ENCODE peak calls at places on chromosomes 16 and 17, in eight cellular contexts. H, K, A, X, P, J, V and G are unnamed samples.

GRCh38 chr17:79126139-79126538 is 51.5 kb downstream of the ENGASE start:
- DNase-seq in J (no peak), K (no peak), A (no peak), X (peak; percentile 14), H (peak; percentile 11), P (no peak), V (no peak), G (no peak)

GRCh38 chr17:12789075-12789975 is at the start of gene ARHGAP44:
- DNase-seq in V (peak; percentile 76), J (peak; percentile 66), H (peak; percentile 72), X (peak; percentile 73), K (peak; percentile 22), P (peak; percentile 70), A (no peak), G (peak; percentile 88)

GRCh38 chr16:78749745-78750268 is 650.4 kb downstream of the WWOX start:
- DNase-seq in J (no peak), H (peak; percentile 73), A (peak; percentile 47), V (no peak), P (no peak), K (no peak), X (no peak), G (no peak)

GRCh38 chr16:22139008-22139407 is 23.3 kb upstream of the SDR42E2 start:
- DNase-seq in A (no peak), J (peak; percentile 60), X (no peak), V (no peak), P (peak; percentile 13), K (no peak), H (no peak), G (no peak)

GRCh38 chr17:75824591-75825518 is 19.3 kb downstream of the UNC13D start:
- DNase-seq in H (no peak), P (no peak), J (no peak), K (no peak), X (no peak), V (no peak), A (no peak), G (no peak)

GRCh38 chr17:58630883-58631522 is 60.8 kb downstream of the TEX14 start:
- DNase-seq in P (peak; percentile 97), H (no peak), A (peak; percentile 50), K (peak; percentile 46), J (peak; percentile 32), X (peak; percentile 68), V (no peak), G (no peak)

GRCh38 chr17:59160203-59161025 is 4.9 kb downstream of the PRR11 start:
- DNase-seq in J (no peak), A (no peak), P (no peak), X (no peak), H (no peak), V (no peak), K (no peak), G (no peak)

GRCh38 chr17:48834973-48835372 is 4.1 kb downstream of the CALCOCO2 start:
- DNase-seq in J (no peak), X (no peak), V (no peak), A (no peak), K (no peak), P (no peak), H (no peak), G (no peak)

GRCh38 chr16:68234188-68235104 is 1.5 kb downstream of the ESRP2 start:
- DNase-seq in X (peak; percentile 97), A (no peak), V (no peak), H (no peak), K (peak; percentile 86), J (peak; percentile 97), P (peak; percentile 80), G (peak; percentile 68)

GRCh38 chr16:57999971-58000705 is at the start of gene ZNF319:
- DNase-seq in K (no peak), P (peak; percentile 61), H (peak; percentile 59), A (no peak), J (no peak), X (no peak), V (peak; percentile 32), G (no peak)

GRCh38 chr16:57999366-57999970 is 1.0 kb downstream of the ZNF319 start:
- DNase-seq in K (no peak), V (no peak), X (no peak), A (peak; percentile 61), P (no peak), H (peak; percentile 62), J (no peak), G (no peak)

GRCh38 chr16:57997528-57998265 is 2.8 kb downstream of the ZNF319 start:
- DNase-seq in H (no peak), P (no peak), K (no peak), X (no peak), V (no peak), J (no peak), A (no peak), G (no peak)

GRCh38 chr16:57998484-57998883 is 2.0 kb downstream of the ZNF319 start:
- DNase-seq in P (peak; percentile 76), X (peak; percentile 57), J (peak; percentile 75), K (no peak), V (peak; percentile 27), A (peak; percentile 78), H (no peak), G (no peak)

DNA sequence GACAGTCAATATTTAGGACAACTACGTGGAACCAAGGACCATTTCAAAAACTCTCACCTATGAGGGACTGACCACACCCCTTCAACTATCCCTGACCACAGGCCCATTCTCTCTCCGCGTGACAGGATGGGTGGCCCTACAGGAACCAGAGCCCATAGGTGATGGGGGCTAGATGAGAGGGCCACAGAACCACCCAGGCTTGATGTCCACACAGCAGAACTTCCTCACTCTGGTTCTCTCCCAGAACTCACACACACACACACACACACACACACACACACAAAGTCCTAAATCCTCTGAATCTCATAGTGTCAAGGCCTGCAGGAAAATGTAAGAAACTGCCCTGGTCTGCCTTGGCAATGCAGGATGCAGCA is 1.5 kb downstream of the ZNF319 start:
- DNase-seq in P (no peak), J (no peak), K (no peak), X (no peak), H (no peak), A (no peak), V (no peak), G (no peak)
- H3K4me3 ChIP-seq in P (no peak overlapping the region), J (no peak overlapping the region), K (no peak overlapping the region), X (no peak overlapping the region), H (peak overlapping the region; percentile 75), A (peak overlapping the region; percentile 1), V (no peak overlapping the region), G (no peak overlapping the region)

DNA sequence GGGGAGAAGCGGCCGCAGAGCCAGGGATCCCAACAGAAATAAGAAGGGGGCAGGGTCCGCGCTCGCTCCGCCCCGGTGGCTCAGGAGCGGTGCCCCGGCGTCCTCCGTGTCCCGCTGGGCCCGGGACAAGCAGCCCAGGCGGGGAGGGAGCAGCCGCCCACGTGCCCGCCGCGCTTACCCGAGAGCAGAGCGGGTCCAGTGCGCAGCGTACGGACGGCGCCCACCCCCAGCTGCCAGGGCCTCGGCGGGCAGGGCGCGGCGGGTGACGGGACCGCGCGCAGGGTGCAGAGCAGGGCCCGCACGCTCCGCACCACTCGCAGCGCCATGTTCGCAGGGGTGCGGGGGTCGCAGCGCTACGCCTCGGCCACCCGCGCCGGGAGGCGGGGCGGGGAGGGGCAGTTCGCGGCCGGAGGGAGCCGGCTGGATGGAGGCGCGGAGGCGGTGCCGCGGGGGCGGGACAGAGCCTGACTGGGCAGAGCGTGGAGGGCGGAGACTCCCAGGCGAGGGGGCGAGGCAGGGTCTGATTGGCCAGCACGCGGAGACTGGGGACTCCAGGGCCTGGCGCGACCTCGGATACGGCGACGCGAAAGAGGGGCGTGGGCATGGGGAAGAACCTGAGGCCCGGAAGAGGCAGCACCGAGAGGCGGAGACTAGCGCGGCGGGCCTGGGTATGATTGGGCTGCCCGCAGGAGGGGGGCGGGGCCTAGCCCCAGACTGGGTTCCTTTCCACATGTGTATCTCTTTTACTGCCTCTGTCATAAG is at the start of gene GCSH:
- DNase-seq in J (peak; percentile 99), A (peak; percentile 99), H (peak; percentile 99), K (peak; percentile 98), V (peak; percentile 100), P (peak; percentile 99), X (peak; percentile 99), G (peak; percentile 100)
- H3K4me3 ChIP-seq in J (peak within 1 kb of the TSS; percentile 69), A (peak within 1 kb of the TSS; percentile 73), H (peak within 1 kb of the TSS; percentile 88), K (peak within 1 kb of the TSS; percentile 73), V (peak within 1 kb of the TSS; percentile 74), P (peak within 1 kb of the TSS; percentile 95), X (peak within 1 kb of the TSS; percentile 65), G (peak within 1 kb of the TSS; percentile 77)

GRCh38 chr16:15737140-15737644 is 87.1 kb downstream of the NDE1 start:
- DNase-seq in H (no peak), J (no peak), V (no peak), A (no peak), P (no peak), X (no peak), K (no peak), G (no peak)
- H3K4me3 ChIP-seq in H (no peak overlapping the region), J (no peak overlapping the region), V (no peak overlapping the region), A (no peak overlapping the region), P (no peak overlapping the region), X (no peak overlapping the region), K (no peak overlapping the region), G (no peak overlapping the region)

DNA sequence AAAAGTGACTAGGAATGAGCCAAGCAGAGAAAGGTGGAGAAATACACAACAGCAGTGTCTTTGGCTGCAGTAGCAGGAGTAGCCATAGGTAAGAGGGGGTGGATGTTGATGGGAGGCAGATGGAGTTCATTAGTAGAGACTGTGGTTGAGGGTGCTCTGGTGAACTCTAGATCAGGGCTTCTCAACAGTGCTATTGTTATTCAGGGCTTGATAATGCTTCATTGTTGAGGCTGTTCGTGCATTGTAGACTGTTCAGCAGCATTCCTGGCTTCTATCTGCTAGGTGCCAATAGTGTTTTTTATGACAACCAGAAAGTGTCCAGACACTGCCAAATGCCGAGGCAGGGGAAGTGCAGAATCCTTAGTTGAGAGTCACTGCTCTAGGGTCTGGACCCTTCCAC is 3.6 kb downstream of the ALKBH5 start:
- DNase-seq in J (no peak), A (no peak), X (no peak), K (no peak), V (no peak), H (no peak), P (no peak), G (no peak)
- H3K4me3 ChIP-seq in J (peak overlapping the region; percentile 34), A (peak overlapping the region; percentile 95), X (peak overlapping the region; percentile 81), K (peak overlapping the region; percentile 99), V (peak overlapping the region; percentile 88), H (peak overlapping the region; percentile 84), P (no peak overlapping the region), G (no peak overlapping the region)

GRCh38 chr17:5422505-5422904 is 2.5 kb downstream of the RPAIN start:
- DNase-seq in X (no peak), J (no peak), A (no peak), P (no peak), V (no peak), H (no peak), K (no peak), G (no peak)
- H3K4me3 ChIP-seq in X (no peak overlapping the region), J (no peak overlapping the region), A (no peak overlapping the region), P (no peak overlapping the region), V (no peak overlapping the region), H (no peak overlapping the region), K (no peak overlapping the region), G (no peak overlapping the region)

GRCh38 chr17:28530250-28530649 is 22.2 kb downstream of the UNC119 start:
- DNase-seq in X (no peak), A (no peak), J (no peak), V (no peak), K (no peak), P (no peak), H (no peak), G (no peak)
- H3K4me3 ChIP-seq in X (no peak overlapping the region), A (no peak overlapping the region), J (no peak overlapping the region), V (no peak overlapping the region), K (no peak overlapping the region), P (no peak overlapping the region), H (no peak overlapping the region), G (no peak overlapping the region)

GRCh38 chr17:608911-609882 is 105.4 kb downstream of the VPS53 start:
- DNase-seq in X (no peak), A (no peak), J (no peak), P (no peak), V (no peak), H (no peak), K (no peak), G (no peak)
- H3K4me3 ChIP-seq in X (no peak overlapping the region), A (no peak overlapping the region), J (no peak overlapping the region), P (no peak overlapping the region), V (no peak overlapping the region), H (no peak overlapping the region), K (no peak overlapping the region), G (no peak overlapping the region)